ENCODE peak calls at places on chromosomes 7 and 10, in six cellular contexts. One of them, this sample, is unnamed.

GRCh38 chr10:65501259-65501658 is 1424.6 kb upstream of the LRRTM3 start:
- DNase-seq in renal cortical epithelial cell: peak; percentile 47
- DNase-seq in kidney epithelial cell: no peak
- DNase-seq in GM04504: no peak
- DNase-seq in stimulated activated CD8-positive, alpha-beta memory T cell treated with anti-CD3 and anti-CD28 coated beads, Interleukin-2, amount 100 ng/mL, for 1 hour: no peak
- DNase-seq in NCI-H2171 treated with DMSO at 0.1 percent for 48 hours: no peak
- DNase-seq in this sample: no peak

GRCh38 chr10:103281753-103282152 is 4.8 kb downstream of the INA start:
- DNase-seq in renal cortical epithelial cell: no peak
- DNase-seq in kidney epithelial cell: no peak
- DNase-seq in GM04504: no peak
- DNase-seq in stimulated activated CD8-positive, alpha-beta memory T cell treated with anti-CD3 and anti-CD28 coated beads, Interleukin-2, amount 100 ng/mL, for 1 hour: no peak
- DNase-seq in NCI-H2171 treated with DMSO at 0.1 percent for 48 hours: peak; percentile 87
- DNase-seq in this sample: peak; percentile 72

GRCh38 chr10:79069325-79070090 is 742 bp downstream of the ZMIZ1 start:
- DNase-seq in renal cortical epithelial cell: no peak
- DNase-seq in kidney epithelial cell: no peak
- DNase-seq in GM04504: no peak
- DNase-seq in stimulated activated CD8-positive, alpha-beta memory T cell treated with anti-CD3 and anti-CD28 coated beads, Interleukin-2, amount 100 ng/mL, for 1 hour: no peak
- DNase-seq in NCI-H2171 treated with DMSO at 0.1 percent for 48 hours: peak; percentile 6
- DNase-seq in this sample: no peak

GRCh38 chr7:142711722-142712616 is 37.3 kb upstream of the PRSS1 start:
- DNase-seq in renal cortical epithelial cell: peak; percentile 23
- DNase-seq in kidney epithelial cell: no peak
- DNase-seq in GM04504: peak; percentile 8
- DNase-seq in stimulated activated CD8-positive, alpha-beta memory T cell treated with anti-CD3 and anti-CD28 coated beads, Interleukin-2, amount 100 ng/mL, for 1 hour: no peak
- DNase-seq in NCI-H2171 treated with DMSO at 0.1 percent for 48 hours: peak; percentile 37
- DNase-seq in this sample: no peak

GRCh38 chr10:92590623-92591549 is 2.0 kb upstream of the KIF11 start:
- DNase-seq in renal cortical epithelial cell: no peak
- DNase-seq in kidney epithelial cell: no peak
- DNase-seq in GM04504: no peak
- DNase-seq in stimulated activated CD8-positive, alpha-beta memory T cell treated with anti-CD3 and anti-CD28 coated beads, Interleukin-2, amount 100 ng/mL, for 1 hour: no peak
- DNase-seq in NCI-H2171 treated with DMSO at 0.1 percent for 48 hours: peak; percentile 82
- DNase-seq in this sample: no peak

GRCh38 chr10:126080879-126081331 is 184.5 kb downstream of the FANK1 start:
- DNase-seq in renal cortical epithelial cell: peak; percentile 71
- DNase-seq in kidney epithelial cell: peak; percentile 50
- DNase-seq in GM04504: peak; percentile 24
- DNase-seq in stimulated activated CD8-positive, alpha-beta memory T cell treated with anti-CD3 and anti-CD28 coated beads, Interleukin-2, amount 100 ng/mL, for 1 hour: no peak
- DNase-seq in NCI-H2171 treated with DMSO at 0.1 percent for 48 hours: no peak
- DNase-seq in this sample: no peak

GRCh38 chr10:119726291-119727261 is 726 bp downstream of the INPP5F start:
- DNase-seq in renal cortical epithelial cell: no peak
- DNase-seq in kidney epithelial cell: no peak
- DNase-seq in GM04504: no peak
- DNase-seq in stimulated activated CD8-positive, alpha-beta memory T cell treated with anti-CD3 and anti-CD28 coated beads, Interleukin-2, amount 100 ng/mL, for 1 hour: no peak
- DNase-seq in NCI-H2171 treated with DMSO at 0.1 percent for 48 hours: peak; percentile 22
- DNase-seq in this sample: no peak

GRCh38 chr7:83594076-83594475 is 54.9 kb downstream of the SEMA3E start:
- DNase-seq in renal cortical epithelial cell: no peak
- DNase-seq in kidney epithelial cell: no peak
- DNase-seq in GM04504: no peak
- DNase-seq in stimulated activated CD8-positive, alpha-beta memory T cell treated with anti-CD3 and anti-CD28 coated beads, Interleukin-2, amount 100 ng/mL, for 1 hour: no peak
- DNase-seq in NCI-H2171 treated with DMSO at 0.1 percent for 48 hours: peak; percentile 14
- DNase-seq in this sample: no peak

GRCh38 chr10:18312385-18313145 is 172.3 kb downstream of the CACNB2 start:
- DNase-seq in renal cortical epithelial cell: peak; percentile 71
- DNase-seq in kidney epithelial cell: peak; percentile 21
- DNase-seq in GM04504: peak; percentile 8
- DNase-seq in stimulated activated CD8-positive, alpha-beta memory T cell treated with anti-CD3 and anti-CD28 coated beads, Interleukin-2, amount 100 ng/mL, for 1 hour: no peak
- DNase-seq in NCI-H2171 treated with DMSO at 0.1 percent for 48 hours: peak; percentile 43
- DNase-seq in this sample: no peak